ENCODE peak calls at places on chromosomes 16 and 17, in seven cellular contexts. X, S, I, P, R, F and G are unnamed samples. For H3K4me1, the result is how much of the 10 kb centered on the place peaks cover.

GRCh38 chr16:81804134-81804610 is 25.1 kb downstream of the PLCG2 start:
- DNase-seq in R (no peak), S (no peak), I (no peak), F (no peak), X (no peak), P (no peak), G (no peak)

GRCh38 chr16:78576941-78577340 is 477.5 kb downstream of the WWOX start:
- DNase-seq in X (no peak), I (no peak), P (no peak), F (peak), R (no peak), S (no peak), G (no peak)

GRCh38 chr16:51155901-51156810 is 5.1 kb upstream of the SALL1 start:
- DNase-seq in X (no peak), P (no peak), I (no peak), R (peak), F (no peak), S (no peak), G (no peak)

GRCh38 chr16:9008335-9009260 is 44.9 kb upstream of the USP7 start:
- DNase-seq in I (peak), X (peak), P (peak), R (peak), F (peak), S (peak), G (peak)

GRCh38 chr16:77059441-77059840 is 131.5 kb upstream of the MON1B start:
- DNase-seq in R (no peak), I (no peak), F (no peak), X (no peak), S (no peak), P (no peak), G (no peak)

GRCh38 chr17:68053237-68054030 is 17.9 kb downstream of the KPNA2 start:
- DNase-seq in R (no peak), F (no peak), S (no peak), P (peak), I (peak), X (no peak), G (no peak)

GRCh38 chr17:49013311-49014205 is 16.4 kb downstream of the IGF2BP1 start:
- DNase-seq in F (no peak), S (no peak), I (peak), P (no peak), X (no peak), R (peak), G (no peak)

GRCh38 chr16:57270221-57271062 is 14.0 kb downstream of the PLLP start:
- DNase-seq in I (no peak), X (no peak), P (no peak), R (no peak), S (no peak), F (no peak), G (no peak)

GRCh38 chr16:4653981-4654380 is 29.4 kb downstream of the MGRN1 start:
- DNase-seq in X (peak), F (no peak), S (no peak), R (no peak), P (no peak), I (no peak), G (no peak)

GRCh38 chr16:3158498-3159314 is 23.9 kb downstream of the ZNF213 start:
- DNase-seq in R (peak), F (peak), S (peak), X (peak), P (peak), I (peak), G (peak)

GRCh38 chr16:84532855-84533486 is 28.5 kb upstream of the MEAK7 start:
- DNase-seq in R (no peak), I (no peak), S (no peak), F (no peak), P (no peak), X (no peak), G (no peak)

GRCh38 chr16:1964046-1964505 is 550 bp downstream of the RPS2 start:
- DNase-seq in P (no peak), X (no peak), R (no peak), F (peak), S (no peak), I (no peak), G (no peak)

GRCh38 chr17:17381438-17382059 is 78.4 kb downstream of the NT5M start:
- DNase-seq in S (no peak), R (no peak), F (no peak), X (no peak), I (no peak), P (no peak), G (no peak)

GRCh38 chr16:47848481-47849109 is 307.2 kb downstream of the ABCC12 start:
- DNase-seq in I (no peak), X (no peak), P (no peak), R (peak), S (no peak), F (peak), G (no peak)

GRCh38 chr17:57649731-57650484 is 95.2 kb downstream of the CCDC182 start:
- DNase-seq in R (peak), I (no peak), X (no peak), S (no peak), P (no peak), F (no peak), G (no peak)

GRCh38 chr17:19759934-19760530 is 11.9 kb upstream of the ALDH3A1 start:
- DNase-seq in R (no peak), X (no peak), F (no peak), I (no peak), S (no peak), P (no peak), G (no peak)

GRCh38 chr17:80792373-80792781 is 199.3 kb upstream of the CHMP6 start:
- DNase-seq in X (no peak), F (no peak), I (no peak), P (no peak), R (no peak), S (no peak), G (no peak)

GRCh38 chr17:80328620-80329380 is 68.1 kb downstream of the RNF213 start:
- DNase-seq in P (no peak), R (no peak), X (peak), F (no peak), I (no peak), S (no peak), G (no peak)

GRCh38 chr16:10579965-10580918 is at the start of gene EMP2:
- DNase-seq in X (peak), R (peak), F (peak), I (peak), S (no peak), P (peak), G (peak)

GRCh38 chr17:81842725-81843504 is 8.1 kb upstream of the PPP1R27 start:
- DNase-seq in I (no peak), P (no peak), F (peak), S (no peak), X (no peak), R (no peak), G (peak)

GRCh38 chr16:938136-938535 is 32.6 kb downstream of the LMF1 start:
- DNase-seq in S (no peak), F (no peak), I (no peak), P (no peak), R (no peak), X (no peak), G (no peak)

GRCh38 chr16:83901101-83901500 is 2.2 kb downstream of the MLYCD start:
- DNase-seq in F (peak), S (no peak), R (no peak), X (no peak), P (no peak), I (no peak), G (no peak)

GRCh38 chr17:27514595-27515413 is 58.6 kb downstream of the KSR1 start:
- DNase-seq in I (no peak), F (no peak), X (no peak), S (no peak), R (no peak), P (no peak), G (no peak)

GRCh38 chr16:53090591-53091507 is 36.1 kb downstream of the CHD9 start:
- DNase-seq in R (no peak), P (peak), X (peak), F (peak), I (peak), S (no peak), G (peak)

GRCh38 chr17:67491009-67491677 is 114.1 kb downstream of the PITPNC1 start:
- DNase-seq in X (peak), P (peak), R (peak), I (peak), S (no peak), F (peak), G (no peak)

GRCh38 chr16:70508752-70509151 is 14.6 kb downstream of the COG4 start:
- DNase-seq in F (no peak), X (no peak), P (no peak), I (no peak), R (no peak), S (no peak), G (no peak)

GRCh38 chr17:80479246-80479566 is 2.8 kb upstream of the NPTX1 start:
- DNase-seq in I (no peak), S (no peak), R (no peak), P (no peak), F (no peak), X (no peak), G (no peak)

GRCh38 chr17:70040336-70040735 is 34.7 kb upstream of the KCNJ16 start:
- DNase-seq in F (peak), I (no peak), S (no peak), R (no peak), X (no peak), P (no peak), G (no peak)

GRCh38 chr17:71438631-71439146 is 682.1 kb upstream of the SOX9 start:
- DNase-seq in I (no peak), P (peak), S (no peak), R (no peak), X (no peak), F (peak), G (no peak)

GRCh38 chr17:64123114-64123513 is 6.8 kb downstream of the ERN1 start:
- DNase-seq in I (no peak), S (no peak), F (no peak), P (no peak), R (no peak), X (no peak), G (no peak)

GRCh38 chr17:64128787-64129514 is 993 bp downstream of the ERN1 start:
- DNase-seq in F (peak), S (no peak), X (no peak), I (no peak), R (no peak), P (peak), G (no peak)

GRCh38 chr17:64126918-64127317 is 3.0 kb downstream of the ERN1 start:
- DNase-seq in R (no peak), I (no peak), X (no peak), S (no peak), F (peak), P (no peak), G (no peak)

GRCh38 chr17:64124609-64125008 is 5.3 kb downstream of the ERN1 start:
- DNase-seq in X (no peak), F (no peak), P (no peak), S (no peak), I (no peak), R (no peak), G (no peak)

DNA sequence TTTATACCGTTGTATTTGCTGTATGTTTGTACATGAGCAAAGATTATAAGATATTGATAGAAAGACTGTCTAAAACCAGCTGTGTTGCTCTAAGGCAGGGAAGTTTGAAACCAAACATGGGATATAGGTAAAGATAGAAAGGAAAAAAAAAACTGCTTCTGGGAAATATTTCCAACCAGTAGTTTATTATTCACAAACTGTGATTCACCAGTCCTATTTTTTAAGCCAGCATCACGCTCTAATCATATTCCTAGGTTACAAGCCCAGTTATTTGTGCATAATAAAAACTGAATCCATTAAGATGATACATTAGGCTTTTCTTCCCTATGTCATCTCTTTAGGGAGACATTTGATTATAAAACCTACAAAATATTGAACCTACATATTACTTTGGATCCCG is 4.0 kb downstream of the ERN1 start:
- DNase-seq in S (no peak), I (no peak), R (no peak), X (no peak), F (no peak), P (no peak), G (no peak)
- H3K4me1 ChIP-seq in S (under half), I (under half), R (under half), X (under half), F (under half), P (under half), G (under half)

GRCh38 chr17:74442291-74442669 is 10.4 kb downstream of the GPRC5C start:
- DNase-seq in R (no peak), F (no peak), P (no peak), X (no peak), I (no peak), S (no peak), G (no peak)

GRCh38 chr17:74445156-74445555 is 13.3 kb downstream of the GPRC5C start:
- DNase-seq in I (no peak), R (no peak), S (no peak), X (no peak), P (no peak), F (no peak), G (no peak)

GRCh38 chr17:74442670-74443515 is 11.0 kb downstream of the GPRC5C start:
- DNase-seq in S (no peak), X (peak), R (peak), I (peak), P (peak), F (no peak), G (peak)

GRCh38 chr17:74444406-74444805 is 12.5 kb downstream of the GPRC5C start:
- DNase-seq in P (peak), F (no peak), R (no peak), X (peak), S (no peak), I (no peak), G (peak)

GRCh38 chr17:74443516-74444296 is 11.8 kb downstream of the GPRC5C start:
- DNase-seq in X (no peak), P (no peak), F (no peak), S (no peak), R (no peak), I (no peak), G (peak)
- H3K4me3 ChIP-seq in X (peak), P (no peak), F (no peak), S (no peak), R (no peak), I (no peak), G (peak)

DNA sequence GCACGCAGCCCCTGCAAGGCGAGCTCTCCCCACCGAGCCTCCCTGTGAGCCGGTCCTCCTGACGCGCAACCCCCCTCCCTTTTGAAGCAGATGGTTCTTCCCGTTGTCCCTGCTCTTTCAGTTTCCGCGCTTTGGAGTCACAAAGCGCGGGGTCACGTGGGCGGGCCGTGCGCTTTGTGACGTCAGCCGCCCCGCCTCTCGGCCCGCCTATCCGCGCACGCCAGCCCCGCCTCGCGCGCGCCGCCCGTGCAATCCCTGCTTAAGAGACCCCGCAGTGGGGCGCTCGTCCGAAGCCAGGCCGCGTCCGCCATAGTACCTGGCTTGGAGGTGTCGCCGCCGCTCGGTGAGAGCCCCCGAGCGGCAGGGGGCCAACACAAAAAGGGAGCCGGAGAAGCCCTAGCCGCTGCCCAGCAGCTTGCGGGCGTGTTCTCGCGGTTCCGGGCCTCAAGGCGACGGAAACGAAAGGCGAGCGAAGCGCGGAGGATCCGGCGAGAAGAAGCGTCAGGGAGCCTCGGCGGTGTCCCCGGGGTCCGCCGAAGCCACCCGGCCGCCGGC is at the start of gene RBBP6:
- DNase-seq in F (peak), R (peak), I (peak), X (peak), P (peak), S (peak), G (peak)
- TF ChIP-seq CTCF in F (peak), R (no peak), I (no peak), X (peak), P (peak), S (peak), G (no peak)

DNA sequence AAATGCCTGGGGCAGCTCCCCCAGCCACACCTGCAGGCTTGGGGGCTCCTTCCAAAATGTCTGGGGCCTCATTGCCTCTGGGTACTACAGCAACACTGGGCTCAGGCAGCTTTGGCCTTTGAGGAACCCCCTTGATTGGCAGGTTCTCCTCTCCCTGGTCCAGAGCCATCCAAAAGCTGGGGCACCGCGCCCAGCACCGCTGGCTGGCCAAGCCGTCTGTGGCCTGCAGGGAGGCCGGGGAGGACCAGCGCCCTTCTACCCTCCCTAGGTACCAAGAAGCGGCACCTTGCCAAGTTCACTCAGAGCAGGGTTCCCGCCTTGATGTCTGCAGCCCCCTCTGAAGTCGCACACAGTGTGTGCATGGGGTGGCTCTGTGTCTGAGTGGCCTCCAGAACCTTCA is 30.1 kb downstream of the TIMM22 start:
- DNase-seq in S (no peak), X (no peak), P (no peak), R (no peak), F (no peak), I (no peak), G (no peak)
- H3K4me1 ChIP-seq in S (under half), X (under half), P (under half), R (under half), F (under half), I (under half), G (under half)